ENCODE peak calls at places on chromosomes 11 and 22, in eight cellular contexts. K is right atrium auricular region, F is heart right ventricle, Z is brain microvascular endothelial cell, O is heart left ventricle, I is RWPE1, U is tibial artery, V is right lobe of liver. C is an unnamed sample.

GRCh38 chr11:94330789-94331188 is 26.4 kb downstream of the IZUMO1R start:
- DNase-seq in O (no peak), K (no peak), F (no peak), V (no peak), U (no peak), Z (no peak), I (peak), C (no peak)

GRCh38 chr11:2927851-2928604 is 1.2 kb downstream of the PHLDA2 start:
- DNase-seq in K (no peak), I (no peak), Z (no peak), U (peak), F (no peak), V (no peak), O (no peak), C (peak)

GRCh38 chr11:1122356-1123002 is 35.3 kb upstream of the MUC5AC start:
- DNase-seq in F (no peak), U (peak), O (no peak), K (no peak), V (no peak), Z (no peak), I (no peak), C (no peak)

GRCh38 chr11:4826425-4826824 is 5.3 kb downstream of the OR51F2 start:
- DNase-seq in O (no peak), U (no peak), K (no peak), V (no peak), Z (peak), F (no peak), I (no peak), C (no peak)

GRCh38 chr11:29641201-29641600 is 375.6 kb downstream of the KCNA4 start:
- DNase-seq in F (no peak), Z (no peak), U (no peak), I (peak), V (no peak), K (no peak), O (no peak), C (no peak)

GRCh38 chr22:26139320-26139719 is 29.9 kb upstream of the SEZ6L start:
- DNase-seq in K (no peak), U (no peak), F (peak), Z (no peak), V (no peak), O (peak), I (no peak), C (no peak)

GRCh38 chr11:101867951-101868350 is 46.9 kb upstream of the CEP126 start:
- DNase-seq in F (no peak), O (no peak), V (no peak), U (no peak), I (no peak), Z (peak), K (no peak), C (no peak)

GRCh38 chr22:21587803-21588611 is 20.5 kb downstream of the UBE2L3 start:
- DNase-seq in U (no peak), O (no peak), K (no peak), V (no peak), I (no peak), Z (no peak), F (no peak), C (no peak)

GRCh38 chr11:27460571-27460970 is 12.0 kb downstream of the LGR4 start:
- DNase-seq in Z (no peak), V (no peak), U (no peak), I (no peak), O (no peak), F (no peak), K (no peak), C (no peak)

DNA sequence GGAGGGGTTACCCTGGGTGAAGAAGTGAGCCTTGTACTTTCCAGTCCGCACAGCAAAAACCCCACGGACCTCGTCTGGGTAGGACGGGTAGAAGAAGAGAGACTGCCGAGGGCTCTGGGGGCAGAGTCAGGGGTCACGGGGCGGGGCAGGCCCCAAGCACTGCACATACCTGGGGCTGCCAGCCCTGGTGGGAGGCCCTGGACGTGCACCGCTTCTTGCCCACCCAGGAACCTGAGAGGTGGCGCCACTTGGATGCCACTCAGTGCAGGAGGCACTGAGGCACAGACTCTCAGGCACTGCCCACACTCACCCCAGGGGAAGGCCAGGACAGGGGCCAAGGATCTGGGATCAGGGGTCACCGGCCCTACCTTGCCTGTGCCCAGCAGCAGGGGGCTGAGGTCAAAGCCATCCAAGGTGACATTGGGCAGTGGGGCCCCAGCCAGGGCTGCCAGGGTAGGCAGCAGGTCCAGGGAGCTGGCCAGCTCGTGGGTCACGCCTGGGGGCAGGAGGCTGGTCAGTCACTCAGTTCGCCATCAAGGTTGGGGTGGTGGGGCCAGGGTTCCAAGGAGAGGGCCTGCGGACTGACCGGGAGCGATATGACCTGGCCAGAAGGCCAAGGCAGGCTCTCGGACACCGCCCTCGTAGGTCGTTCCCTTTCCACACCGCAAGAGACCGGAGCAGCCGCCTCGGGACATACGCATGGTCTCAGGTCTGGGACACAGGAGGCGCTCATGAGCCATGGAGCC is 2.2 kb downstream of the ARSA start:
- DNase-seq in V (no peak), I (no peak), F (peak), K (no peak), U (no peak), O (no peak), Z (no peak), C (peak)
- TF ChIP-seq CTCF in V (no peak), I (no peak), F (no peak), K (no peak), U (no peak), O (peak), Z (peak), C (peak)

DNA sequence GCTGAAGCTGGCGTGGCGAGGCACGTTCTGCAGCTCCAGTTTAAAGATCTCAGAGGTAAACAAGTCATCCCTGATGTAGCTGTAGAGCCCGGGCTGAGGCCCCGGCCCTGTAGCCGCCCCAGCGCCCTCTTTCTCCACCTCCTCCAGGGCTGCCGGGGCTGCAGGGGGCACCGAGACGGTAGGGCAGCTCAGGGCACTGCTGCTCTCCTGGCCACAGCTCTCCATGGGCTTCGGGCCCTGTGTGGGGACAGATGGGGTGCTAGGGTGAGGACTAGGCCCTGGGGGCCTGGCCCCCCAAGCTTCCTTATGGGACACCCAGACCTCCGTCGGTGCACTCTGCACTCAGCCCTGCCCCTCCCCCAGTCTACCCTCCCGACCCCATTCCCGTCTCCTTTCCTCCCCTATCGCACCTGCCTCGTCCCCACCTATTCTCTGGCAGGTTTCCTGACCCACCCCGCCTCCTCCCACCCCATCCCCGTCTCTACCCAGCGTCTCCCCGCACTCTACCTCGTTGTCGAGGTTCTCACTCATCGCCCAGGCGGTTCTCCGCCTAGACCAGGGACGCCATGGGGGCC is 559 bp downstream of the RANBP1 start:
- DNase-seq in Z (no peak), I (no peak), V (no peak), U (no peak), F (peak), O (no peak), K (no peak), C (no peak)
- H3K27ac ChIP-seq in Z (peak), I (peak), V (peak), U (peak), F (peak), O (peak), K (peak), C (peak)

GRCh38 chr11:96111308-96111707 is 187.4 kb upstream of the MTMR2 start:
- DNase-seq in F (no peak), I (no peak), Z (no peak), K (no peak), V (no peak), O (no peak), U (no peak), C (no peak)
- TF ChIP-seq CTCF in F (no peak), I (no peak), Z (no peak), K (no peak), V (no peak), O (no peak), U (no peak), C (no peak)

DNA sequence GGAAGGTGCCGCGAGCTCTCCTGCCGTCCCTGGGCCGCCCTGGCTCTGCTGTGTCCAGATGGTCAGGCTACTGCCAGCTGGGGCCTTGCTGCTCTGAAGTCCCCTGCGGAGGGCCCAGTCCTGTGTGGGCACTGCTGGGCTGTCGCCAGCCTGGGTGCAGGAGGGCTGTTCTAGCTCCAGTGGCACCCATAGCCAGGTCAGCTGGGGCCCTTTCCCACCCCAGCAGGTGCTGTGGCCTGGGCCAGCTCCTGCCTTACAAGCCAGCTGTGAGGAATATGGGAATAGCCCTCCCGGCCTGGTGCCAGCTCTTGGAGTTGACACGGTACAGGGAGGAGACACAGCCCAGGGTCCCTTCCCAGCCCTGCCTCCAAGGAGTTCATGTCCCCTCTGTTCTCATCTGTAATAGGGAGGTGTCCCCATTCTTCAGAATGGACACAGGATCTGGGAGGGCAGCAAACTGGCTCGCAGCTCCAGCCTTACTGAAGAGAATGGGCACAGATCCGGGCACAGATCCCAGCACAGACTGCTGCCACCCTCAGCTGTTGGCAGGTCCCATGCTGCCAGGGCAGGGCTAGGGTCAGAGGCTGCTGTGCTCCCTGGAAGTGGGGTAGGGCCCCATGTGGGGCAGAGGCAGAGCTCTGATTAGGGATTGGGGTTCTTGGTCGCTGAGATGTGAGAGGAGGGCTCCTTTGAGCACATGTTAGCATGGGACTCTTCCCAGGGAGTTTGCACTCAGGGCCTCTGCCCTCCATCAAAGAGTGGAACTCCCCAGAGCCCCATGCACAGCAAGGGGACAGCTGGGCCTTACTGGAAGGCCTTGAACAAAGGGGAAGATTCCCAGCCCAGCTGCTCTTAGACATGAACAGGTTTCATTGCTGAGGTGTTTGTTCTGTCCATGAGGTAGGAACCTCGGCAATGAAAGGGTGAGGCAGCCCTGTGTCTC is 3.7 kb downstream of the DERL3 start:
- DNase-seq in Z (no peak), O (peak), I (no peak), F (peak), V (peak), K (no peak), U (peak), C (peak)
- H3K27ac ChIP-seq in Z (no peak), O (peak), I (peak), F (peak), V (no peak), K (peak), U (peak), C (no peak)

GRCh38 chr11:77467993-77468392 is 5.9 kb downstream of the PAK1 start:
- DNase-seq in Z (no peak), K (no peak), O (no peak), I (no peak), U (no peak), V (no peak), F (no peak), C (no peak)

GRCh38 chr11:77470971-77471370 is 2.9 kb downstream of the PAK1 start:
- DNase-seq in F (no peak), V (no peak), Z (no peak), I (no peak), K (no peak), O (no peak), U (no peak), C (no peak)

GRCh38 chr11:77467233-77467632 is 6.7 kb downstream of the PAK1 start:
- DNase-seq in U (no peak), I (no peak), F (no peak), Z (no peak), O (no peak), V (no peak), K (no peak), C (no peak)

GRCh38 chr11:77470504-77470903 is 3.4 kb downstream of the PAK1 start:
- DNase-seq in Z (no peak), K (no peak), F (no peak), U (no peak), O (no peak), I (no peak), V (no peak), C (no peak)

GRCh38 chr11:77468527-77468926 is 5.4 kb downstream of the PAK1 start:
- DNase-seq in U (no peak), V (no peak), O (no peak), F (no peak), I (no peak), K (no peak), Z (no peak), C (no peak)
- TF ChIP-seq CTCF in U (no peak), V (no peak), O (peak), F (no peak), I (no peak), K (no peak), Z (no peak), C (no peak)

DNA sequence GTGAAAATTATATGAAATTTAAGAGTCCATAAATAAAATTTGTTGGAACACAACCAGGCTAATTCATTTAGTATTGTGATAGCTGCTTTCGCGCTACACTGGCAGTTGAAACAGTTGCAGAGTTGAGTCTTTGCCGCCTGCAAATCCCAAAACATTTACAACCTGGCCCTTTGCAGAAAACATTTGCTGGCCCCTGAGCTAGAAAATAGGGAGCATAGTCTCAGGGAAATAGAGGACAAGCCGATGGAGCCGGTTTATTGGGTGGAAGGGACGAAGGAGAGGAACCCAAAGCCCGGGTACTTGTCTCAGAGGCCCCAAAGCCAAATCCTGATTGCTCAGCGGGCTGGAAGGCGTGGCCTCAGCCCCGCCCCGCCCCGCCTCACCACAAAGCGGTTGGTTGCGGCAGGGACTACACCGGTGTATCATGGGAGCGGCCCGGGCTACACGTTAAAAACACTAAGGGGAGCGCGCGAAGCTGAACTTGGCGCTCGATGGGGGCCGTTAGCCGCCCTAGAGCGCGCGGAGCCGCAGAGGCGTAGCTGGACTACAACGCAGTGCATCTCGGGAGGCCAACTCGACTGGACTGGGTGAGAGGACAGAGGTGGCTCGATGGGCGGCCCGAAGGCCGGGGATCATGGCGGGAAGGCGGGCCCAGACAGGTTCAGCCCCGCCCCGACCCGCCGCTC is 347 bp upstream of the SAC3D1 start:
- DNase-seq in K (peak), V (peak), U (peak), I (peak), Z (peak), O (peak), F (peak), C (peak)
- H3K27ac ChIP-seq in K (peak), V (peak), U (peak), I (peak), Z (peak), O (peak), F (peak), C (peak)

GRCh38 chr22:46359362-46359761 is 23.8 kb downstream of the TRMU start:
- DNase-seq in V (no peak), I (no peak), F (no peak), O (no peak), K (no peak), Z (no peak), U (no peak), C (no peak)
- TF ChIP-seq CTCF in V (no peak), I (no peak), F (no peak), O (no peak), K (no peak), Z (no peak), U (no peak), C (no peak)

GRCh38 chr11:45512749-45513148 is 152.7 kb downstream of the CHST1 start:
- DNase-seq in I (no peak), V (peak), U (peak), K (no peak), F (no peak), O (no peak), Z (no peak), C (no peak)
- H3K27ac ChIP-seq in I (no peak), V (no peak), U (no peak), K (no peak), F (no peak), O (no peak), Z (no peak), C (no peak)

GRCh38 chr11:84714316-84714780 is 912.8 kb downstream of the DLG2 start:
- DNase-seq in U (no peak), V (peak), I (peak), O (peak), F (peak), Z (peak), K (no peak), C (no peak)
- TF ChIP-seq CTCF in U (peak), V (peak), I (peak), O (peak), F (no peak), Z (peak), K (no peak), C (no peak)